ENCODE peak calls at places on chromosome 2, in ten cellular contexts. A, T, W, O, R, P, I, F, L and C are unnamed samples.
A peak's percentile ranks its signal among the peaks of the same experiment; 100 is the strongest.

GRCh38 chr2:177645241-177645640 is 252.7 kb downstream of the AGPS start:
- DNase-seq in I (no peak), L (no peak), W (no peak), O (no peak), F (no peak), P (no peak), A (no peak), R (no peak), T (no peak), C (no peak)

GRCh38 chr2:2183717-2184116 is 147.4 kb downstream of the MYT1L start:
- DNase-seq in L (no peak), T (no peak), O (no peak), I (no peak), F (no peak), R (no peak), P (no peak), W (no peak), A (no peak), C (no peak)

GRCh38 chr2:43067254-43068052 is 159.0 kb downstream of the ZFP36L2 start:
- DNase-seq in L (peak; percentile 59), A (no peak), R (no peak), P (no peak), I (no peak), W (no peak), F (peak; percentile 57), O (no peak), T (no peak), C (peak; percentile 34)

GRCh38 chr2:2662037-2662846 is 331.2 kb upstream of the MYT1L start:
- DNase-seq in T (no peak), O (no peak), R (peak; percentile 78), F (no peak), W (no peak), A (peak; percentile 7), I (no peak), L (peak; percentile 71), P (peak; percentile 62), C (no peak)

GRCh38 chr2:96626553-96626942 is 11.6 kb downstream of the KANSL3 start:
- DNase-seq in W (no peak), P (no peak), L (no peak), O (no peak), F (no peak), T (no peak), R (no peak), I (no peak), A (no peak), C (no peak)

GRCh38 chr2:168740788-168741187 is 61.6 kb upstream of the NOSTRIN start:
- DNase-seq in O (no peak), A (no peak), W (no peak), P (no peak), T (no peak), I (no peak), F (no peak), L (no peak), R (no peak), C (no peak)

GRCh38 chr2:46601328-46601963 is 122.1 kb downstream of the TMEM247 start:
- DNase-seq in R (no peak), F (no peak), W (no peak), O (no peak), I (peak; percentile 41), L (no peak), A (peak; percentile 10), P (no peak), T (peak; percentile 4), C (no peak)

GRCh38 chr2:25159947-25160346 is 8.4 kb downstream of the POMC start:
- DNase-seq in T (no peak), L (no peak), O (no peak), W (no peak), I (no peak), R (no peak), A (peak; percentile 18), F (no peak), P (no peak), C (no peak)

GRCh38 chr2:196294510-196294909 is 123.1 kb upstream of the STK17B start:
- DNase-seq in F (no peak), I (no peak), R (no peak), W (no peak), T (no peak), A (no peak), P (no peak), O (no peak), L (no peak), C (no peak)

GRCh38 chr2:224520064-224520463 is 65.1 kb downstream of the CUL3 start:
- DNase-seq in F (no peak), P (no peak), L (no peak), W (no peak), A (peak; percentile 92), T (no peak), R (no peak), O (no peak), I (peak; percentile 33), C (no peak)

GRCh38 chr2:232629201-232629475 is 4.3 kb upstream of the EFHD1 start:
- DNase-seq in I (no peak), A (no peak), O (no peak), L (no peak), F (no peak), R (no peak), W (no peak), P (no peak), T (no peak), C (no peak)

GRCh38 chr2:74500578-74500946 is 1.2 kb upstream of the LBX2 start:
- DNase-seq in O (no peak), F (no peak), T (no peak), R (no peak), I (no peak), P (no peak), A (no peak), W (peak; percentile 4), L (no peak), C (no peak)

GRCh38 chr2:48072556-48072955 is 166.3 kb upstream of the FBXO11 start:
- DNase-seq in F (no peak), W (no peak), R (no peak), I (no peak), P (no peak), T (no peak), O (no peak), L (no peak), A (no peak), C (no peak)

GRCh38 chr2:238224636-238225035 is 15.2 kb downstream of the HES6 start:
- DNase-seq in T (no peak), O (no peak), R (no peak), W (no peak), F (peak; percentile 48), A (no peak), I (no peak), P (no peak), L (no peak), C (no peak)
- H3K36me3 ChIP-seq in T (no peaks in the 10 kb centered on the region), O (no peaks in the 10 kb centered on the region), R (no peaks in the 10 kb centered on the region), W (no peaks in the 10 kb centered on the region), F (no peaks in the 10 kb centered on the region), A (no peaks in the 10 kb centered on the region), I (no peaks in the 10 kb centered on the region), P (no peaks in the 10 kb centered on the region), L (no peaks in the 10 kb centered on the region), C (no peaks in the 10 kb centered on the region)

GRCh38 chr2:120932472-120932871 is 196.8 kb downstream of the GLI2 start:
- DNase-seq in T (no peak), W (no peak), L (no peak), P (no peak), A (no peak), R (no peak), O (no peak), I (no peak), F (no peak), C (no peak)

GRCh38 chr2:120932881-120933280 is 197.2 kb downstream of the GLI2 start:
- DNase-seq in L (no peak), I (no peak), F (no peak), T (no peak), R (no peak), P (no peak), W (no peak), A (no peak), O (no peak), C (no peak)

GRCh38 chr2:120930861-120931260 is 195.2 kb downstream of the GLI2 start:
- DNase-seq in T (no peak), F (peak; percentile 24), P (no peak), I (no peak), A (no peak), R (no peak), W (no peak), L (no peak), O (no peak), C (no peak)

GRCh38 chr2:120929829-120930228 is 194.2 kb downstream of the GLI2 start:
- DNase-seq in I (no peak), L (no peak), P (no peak), A (peak; percentile 59), T (no peak), W (no peak), R (no peak), O (no peak), F (no peak), C (no peak)

GRCh38 chr2:120930236-120930635 is 194.6 kb downstream of the GLI2 start:
- DNase-seq in I (no peak), L (no peak), P (no peak), R (no peak), W (no peak), A (peak; percentile 58), T (no peak), O (no peak), F (no peak), C (no peak)
- H3K4me1 ChIP-seq in I (no peaks in the 10 kb centered on the region), L (peaks cover 20% of the 10 kb centered on the region), P (no peaks in the 10 kb centered on the region), R (peaks cover 31% of the 10 kb centered on the region), W (peaks cover 14% of the 10 kb centered on the region), A (peaks cover 48% of the 10 kb centered on the region), T (no peaks in the 10 kb centered on the region), O (peaks cover 31% of the 10 kb centered on the region), F (no peaks in the 10 kb centered on the region), C (no peaks in the 10 kb centered on the region)

GRCh38 chr2:100919316-100919715 is 82.8 kb upstream of the RPL31 start:
- DNase-seq in F (no peak), A (no peak), I (peak; percentile 30), W (no peak), L (no peak), T (no peak), P (no peak), O (no peak), R (no peak), C (no peak)
- H3K36me3 ChIP-seq in F (no peaks in the 10 kb centered on the region), A (no peaks in the 10 kb centered on the region), I (no peaks in the 10 kb centered on the region), W (no peaks in the 10 kb centered on the region), L (no peaks in the 10 kb centered on the region), T (no peaks in the 10 kb centered on the region), P (peaks cover 3% of the 10 kb centered on the region), O (no peaks in the 10 kb centered on the region), R (no peaks in the 10 kb centered on the region), C (no peaks in the 10 kb centered on the region)

DNA sequence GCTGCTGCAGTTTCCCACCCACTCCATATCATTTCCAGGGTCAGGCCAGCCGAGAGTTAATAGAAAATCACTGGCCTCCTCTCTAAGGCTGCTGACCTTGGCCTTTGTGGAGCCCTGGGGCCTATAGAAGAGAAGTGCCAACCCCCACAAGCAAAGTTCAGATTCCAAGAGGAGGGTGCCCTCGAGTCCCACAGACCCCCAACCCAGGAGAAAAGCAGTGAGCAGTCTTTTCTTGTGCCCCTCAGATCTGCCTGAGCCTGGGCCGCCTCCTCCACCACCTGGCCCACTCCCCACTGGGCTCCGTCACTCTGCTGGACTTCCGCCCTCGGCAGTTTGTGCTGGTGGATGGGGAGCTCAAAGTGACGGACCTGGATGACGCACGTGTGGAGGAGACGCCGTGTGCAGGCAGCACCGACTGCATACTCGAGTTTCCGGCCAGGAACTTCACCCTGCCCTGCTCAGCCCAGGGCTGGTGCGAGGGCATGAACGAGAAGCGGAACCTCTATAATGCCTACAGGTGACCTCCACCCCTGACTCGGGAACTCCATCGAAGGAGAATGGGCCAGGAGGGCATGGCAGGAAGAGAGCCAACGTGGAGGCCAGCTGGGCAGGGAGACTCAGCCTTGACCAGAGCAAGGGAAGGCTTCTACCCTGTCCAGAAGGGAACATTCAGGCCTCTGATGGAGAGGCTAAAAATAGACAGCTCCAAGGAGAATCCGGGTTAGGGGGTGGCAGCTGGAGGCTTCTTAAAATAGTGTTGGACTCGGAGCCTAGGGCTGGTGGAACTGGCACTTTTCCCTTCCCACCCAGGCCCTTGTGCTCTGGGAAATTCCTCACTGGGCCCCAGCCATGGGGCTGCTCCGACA is 6.2 kb downstream of the PKDCC start:
- DNase-seq in W (peak; percentile 71), R (peak; percentile 89), L (peak; percentile 93), I (no peak), P (peak; percentile 63), O (no peak), F (peak; percentile 87), A (no peak), T (no peak), C (no peak)
- H3K4me1 ChIP-seq in W (peaks cover 58% of the 10 kb centered on the region), R (peaks cover 82% of the 10 kb centered on the region), L (peaks cover 58% of the 10 kb centered on the region), I (no peaks in the 10 kb centered on the region), P (peaks cover 96% of the 10 kb centered on the region), O (peaks cover 38% of the 10 kb centered on the region), F (peaks cover 43% of the 10 kb centered on the region), A (peaks cover 41% of the 10 kb centered on the region), T (no peaks in the 10 kb centered on the region), C (no peaks in the 10 kb centered on the region)